ENCODE peak calls at places on chromosomes 16 and 17, in seven cellular contexts. One of them, this sample, is unnamed.
A peak's percentile ranks its signal among the peaks of the same experiment; 100 is the strongest.

GRCh38 chr16:68402748-68403040 is 45.6 kb downstream of the SMPD3 start:
- DNase-seq in PC-3: no peak
- DNase-seq in OCI-LY7: no peak
- DNase-seq in hepatocyte: no peak
- DNase-seq in GM23338: peak; percentile 55
- DNase-seq in neural progenitor cell: no peak
- DNase-seq in GM23248: no peak
- DNase-seq in this sample: no peak

GRCh38 chr17:73343739-73344454 is 32.1 kb upstream of the CDC42EP4 start:
- DNase-seq in PC-3: no peak
- DNase-seq in OCI-LY7: no peak
- DNase-seq in hepatocyte: no peak
- DNase-seq in GM23338: no peak
- DNase-seq in neural progenitor cell: no peak
- DNase-seq in GM23248: peak; percentile 23
- DNase-seq in this sample: no peak

GRCh38 chr17:229945-230235 is 48.4 kb upstream of the DOC2B start:
- DNase-seq in PC-3: no peak
- DNase-seq in OCI-LY7: no peak
- DNase-seq in hepatocyte: no peak
- DNase-seq in GM23338: no peak
- DNase-seq in neural progenitor cell: no peak
- DNase-seq in GM23248: no peak
- DNase-seq in this sample: no peak

GRCh38 chr17:9729034-9729650 is 62.2 kb downstream of the DHRS7C start:
- DNase-seq in PC-3: peak; percentile 65
- DNase-seq in OCI-LY7: peak; percentile 56
- DNase-seq in hepatocyte: peak; percentile 66
- DNase-seq in GM23338: peak; percentile 67
- DNase-seq in neural progenitor cell: peak; percentile 56
- DNase-seq in GM23248: peak; percentile 61
- DNase-seq in this sample: peak; percentile 44

GRCh38 chr17:19750835-19751234 is 2.7 kb upstream of the ALDH3A1 start:
- DNase-seq in PC-3: peak; percentile 68
- DNase-seq in OCI-LY7: no peak
- DNase-seq in hepatocyte: no peak
- DNase-seq in GM23338: no peak
- DNase-seq in neural progenitor cell: no peak
- DNase-seq in GM23248: no peak
- DNase-seq in this sample: no peak

GRCh38 chr17:2238432-2239169 is 65.0 kb downstream of the SMG6 start:
- DNase-seq in PC-3: no peak
- DNase-seq in OCI-LY7: peak; percentile 68
- DNase-seq in hepatocyte: no peak
- DNase-seq in GM23338: no peak
- DNase-seq in neural progenitor cell: no peak
- DNase-seq in GM23248: peak; percentile 51
- DNase-seq in this sample: peak; percentile 68

GRCh38 chr17:82297804-82298537 is 19.4 kb downstream of the CD7 start:
- DNase-seq in PC-3: peak; percentile 97
- DNase-seq in OCI-LY7: peak; percentile 90
- DNase-seq in hepatocyte: peak; percentile 78
- DNase-seq in GM23338: peak; percentile 44
- DNase-seq in neural progenitor cell: no peak
- DNase-seq in GM23248: peak; percentile 97
- DNase-seq in this sample: peak; percentile 77

GRCh38 chr16:84594725-84595038 is 23.2 kb downstream of the COTL1 start:
- DNase-seq in PC-3: no peak
- DNase-seq in OCI-LY7: no peak
- DNase-seq in hepatocyte: no peak
- DNase-seq in GM23338: peak; percentile 55
- DNase-seq in neural progenitor cell: no peak
- DNase-seq in GM23248: no peak
- DNase-seq in this sample: no peak

GRCh38 chr16:88355389-88356123 is 27.2 kb upstream of the ZNF469 start:
- DNase-seq in PC-3: no peak
- DNase-seq in OCI-LY7: no peak
- DNase-seq in hepatocyte: no peak
- DNase-seq in GM23338: no peak
- DNase-seq in neural progenitor cell: no peak
- DNase-seq in GM23248: no peak
- DNase-seq in this sample: no peak

GRCh38 chr17:21019976-21020575 is 22.7 kb downstream of the USP22 start:
- DNase-seq in PC-3: peak; percentile 13
- DNase-seq in OCI-LY7: peak; percentile 71
- DNase-seq in hepatocyte: no peak
- DNase-seq in GM23338: peak; percentile 44
- DNase-seq in neural progenitor cell: peak; percentile 29
- DNase-seq in GM23248: peak; percentile 62
- DNase-seq in this sample: peak; percentile 14

GRCh38 chr16:31093132-31093703 is 1.4 kb downstream of the VKORC1 start:
- DNase-seq in PC-3: peak; percentile 54
- DNase-seq in OCI-LY7: peak; percentile 59
- DNase-seq in hepatocyte: peak; percentile 47
- DNase-seq in GM23338: peak; percentile 51
- DNase-seq in neural progenitor cell: peak; percentile 76
- DNase-seq in GM23248: peak; percentile 71
- DNase-seq in this sample: no peak

GRCh38 chr17:12627177-12627629 is 38.5 kb upstream of the MYOCD start:
- DNase-seq in PC-3: peak; percentile 12
- DNase-seq in OCI-LY7: no peak
- DNase-seq in hepatocyte: peak; percentile 77
- DNase-seq in GM23338: no peak
- DNase-seq in neural progenitor cell: no peak
- DNase-seq in GM23248: peak; percentile 77
- DNase-seq in this sample: no peak

GRCh38 chr16:19005561-19006445 is 22.1 kb downstream of the TMC7 start:
- DNase-seq in PC-3: peak; percentile 97
- DNase-seq in OCI-LY7: no peak
- DNase-seq in hepatocyte: no peak
- DNase-seq in GM23338: peak; percentile 61
- DNase-seq in neural progenitor cell: peak; percentile 57
- DNase-seq in GM23248: peak; percentile 54
- DNase-seq in this sample: no peak

GRCh38 chr17:81508639-81509047 is 4.0 kb downstream of the ACTG1 start:
- DNase-seq in PC-3: peak; percentile 42
- DNase-seq in OCI-LY7: peak; percentile 30
- DNase-seq in hepatocyte: no peak
- DNase-seq in GM23338: no peak
- DNase-seq in neural progenitor cell: no peak
- DNase-seq in GM23248: peak; percentile 63
- DNase-seq in this sample: peak; percentile 6

GRCh38 chr16:19137201-19137601 is 23.4 kb downstream of the ITPRIPL2 start:
- DNase-seq in PC-3: peak; percentile 82
- DNase-seq in OCI-LY7: no peak
- DNase-seq in hepatocyte: no peak
- DNase-seq in GM23338: no peak
- DNase-seq in neural progenitor cell: no peak
- DNase-seq in GM23248: peak; percentile 23
- DNase-seq in this sample: no peak

GRCh38 chr17:82107341-82107860 is 9.4 kb upstream of the FASN start:
- DNase-seq in PC-3: peak; percentile 25
- DNase-seq in OCI-LY7: peak; percentile 52
- DNase-seq in hepatocyte: peak; percentile 24
- DNase-seq in GM23338: peak; percentile 44
- DNase-seq in neural progenitor cell: no peak
- DNase-seq in GM23248: peak; percentile 30
- DNase-seq in this sample: no peak

GRCh38 chr17:4583796-4584124 is 569 bp upstream of the SMTNL2 start:
- DNase-seq in PC-3: no peak
- DNase-seq in OCI-LY7: peak; percentile 11
- DNase-seq in hepatocyte: peak; percentile 86
- DNase-seq in GM23338: peak; percentile 74
- DNase-seq in neural progenitor cell: peak; percentile 81
- DNase-seq in GM23248: peak; percentile 30
- DNase-seq in this sample: no peak

GRCh38 chr17:76734080-76734840 is 2.9 kb downstream of the SRSF2 start:
- DNase-seq in PC-3: no peak
- DNase-seq in OCI-LY7: peak; percentile 57
- DNase-seq in hepatocyte: no peak
- DNase-seq in GM23338: no peak
- DNase-seq in neural progenitor cell: no peak
- DNase-seq in GM23248: peak; percentile 53
- DNase-seq in this sample: no peak

GRCh38 chr17:4750606-4751005 is 10.9 kb upstream of the CXCL16 start:
- DNase-seq in PC-3: no peak
- DNase-seq in OCI-LY7: no peak
- DNase-seq in hepatocyte: no peak
- DNase-seq in GM23338: no peak
- DNase-seq in neural progenitor cell: no peak
- DNase-seq in GM23248: no peak
- DNase-seq in this sample: no peak

GRCh38 chr17:63571632-63572310 is 21.5 kb downstream of the DCAF7 start:
- DNase-seq in PC-3: peak; percentile 60
- DNase-seq in OCI-LY7: no peak
- DNase-seq in hepatocyte: no peak
- DNase-seq in GM23338: no peak
- DNase-seq in neural progenitor cell: no peak
- DNase-seq in GM23248: peak; percentile 80
- DNase-seq in this sample: no peak

GRCh38 chr16:74281285-74281684 is 15.3 kb upstream of the PSMD7 start:
- DNase-seq in PC-3: no peak
- DNase-seq in OCI-LY7: no peak
- DNase-seq in hepatocyte: peak; percentile 38
- DNase-seq in GM23338: peak; percentile 37
- DNase-seq in neural progenitor cell: peak; percentile 60
- DNase-seq in GM23248: no peak
- DNase-seq in this sample: no peak

GRCh38 chr17:79679631-79680340 is 51.0 kb upstream of the ENPP7 start:
- DNase-seq in PC-3: no peak
- DNase-seq in OCI-LY7: no peak
- DNase-seq in hepatocyte: no peak
- DNase-seq in GM23338: no peak
- DNase-seq in neural progenitor cell: no peak
- DNase-seq in GM23248: no peak
- DNase-seq in this sample: no peak
- TF ChIP-seq EZH2phosphoT487 in PC-3: no peak
- TF ChIP-seq EZH2phosphoT487 in OCI-LY7: no peak
- TF ChIP-seq EZH2phosphoT487 in hepatocyte: no peak
- TF ChIP-seq EZH2phosphoT487 in GM23338: no peak
- TF ChIP-seq EZH2phosphoT487 in neural progenitor cell: no peak
- TF ChIP-seq EZH2phosphoT487 in GM23248: no peak
- TF ChIP-seq EZH2phosphoT487 in this sample: no peak

GRCh38 chr17:40224707-40225092 is 5.6 kb downstream of the WIPF2 start:
- DNase-seq in PC-3: no peak
- DNase-seq in OCI-LY7: no peak
- DNase-seq in hepatocyte: no peak
- DNase-seq in GM23338: no peak
- DNase-seq in neural progenitor cell: no peak
- DNase-seq in GM23248: peak; percentile 90
- DNase-seq in this sample: no peak
- TF ChIP-seq EZH2phosphoT487 in PC-3: no peak
- TF ChIP-seq EZH2phosphoT487 in OCI-LY7: no peak
- TF ChIP-seq EZH2phosphoT487 in hepatocyte: no peak
- TF ChIP-seq EZH2phosphoT487 in GM23338: no peak
- TF ChIP-seq EZH2phosphoT487 in neural progenitor cell: no peak
- TF ChIP-seq EZH2phosphoT487 in GM23248: no peak
- TF ChIP-seq EZH2phosphoT487 in this sample: no peak

GRCh38 chr16:22785552-22785951 is 28.4 kb upstream of the HS3ST2 start:
- DNase-seq in PC-3: no peak
- DNase-seq in OCI-LY7: no peak
- DNase-seq in hepatocyte: no peak
- DNase-seq in GM23338: no peak
- DNase-seq in neural progenitor cell: no peak
- DNase-seq in GM23248: no peak
- DNase-seq in this sample: no peak
- TF ChIP-seq EZH2phosphoT487 in PC-3: no peak
- TF ChIP-seq EZH2phosphoT487 in OCI-LY7: no peak
- TF ChIP-seq EZH2phosphoT487 in hepatocyte: no peak
- TF ChIP-seq EZH2phosphoT487 in GM23338: no peak
- TF ChIP-seq EZH2phosphoT487 in neural progenitor cell: no peak
- TF ChIP-seq EZH2phosphoT487 in GM23248: no peak
- TF ChIP-seq EZH2phosphoT487 in this sample: no peak

DNA sequence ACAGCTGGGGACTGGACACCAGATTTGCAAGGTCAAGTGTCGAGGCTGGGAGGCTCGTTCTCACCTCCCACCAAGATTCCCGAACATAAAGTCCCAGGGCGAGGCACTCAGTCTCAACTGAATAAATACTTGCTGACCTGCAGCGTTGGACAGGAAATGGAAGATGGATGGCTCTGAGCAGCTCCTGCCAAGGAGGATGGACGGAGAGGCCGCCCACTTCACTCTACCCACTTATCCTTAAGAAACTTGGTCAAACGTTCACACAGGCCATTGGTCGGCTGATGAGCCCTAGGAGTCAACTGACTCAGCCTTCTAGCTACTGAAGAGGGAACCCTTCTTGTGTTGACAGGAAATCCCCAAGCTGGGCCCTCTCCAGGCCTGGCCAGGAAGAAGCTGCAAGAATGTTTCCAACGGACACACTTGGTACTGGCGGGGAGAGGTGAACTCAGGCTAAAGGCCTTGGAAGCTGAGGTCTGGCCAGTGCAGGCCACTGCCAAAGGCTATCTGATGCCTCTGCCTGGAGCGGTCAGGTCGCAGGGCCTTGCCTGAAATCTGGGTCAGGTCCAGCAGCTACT is 50.0 kb downstream of the VAC14 start:
- DNase-seq in PC-3: no peak
- DNase-seq in OCI-LY7: no peak
- DNase-seq in hepatocyte: no peak
- DNase-seq in GM23338: no peak
- DNase-seq in neural progenitor cell: no peak
- DNase-seq in GM23248: peak; percentile 91
- DNase-seq in this sample: no peak
- TF ChIP-seq EZH2phosphoT487 in PC-3: no peak
- TF ChIP-seq EZH2phosphoT487 in OCI-LY7: no peak
- TF ChIP-seq EZH2phosphoT487 in hepatocyte: no peak
- TF ChIP-seq EZH2phosphoT487 in GM23338: no peak
- TF ChIP-seq EZH2phosphoT487 in neural progenitor cell: no peak
- TF ChIP-seq EZH2phosphoT487 in GM23248: no peak
- TF ChIP-seq EZH2phosphoT487 in this sample: no peak

GRCh38 chr16:53346-54236 is at the start of the genes POLR3K and SNRNP25:
- DNase-seq in PC-3: peak; percentile 94
- DNase-seq in OCI-LY7: peak; percentile 98
- DNase-seq in hepatocyte: peak; percentile 100
- DNase-seq in GM23338: peak; percentile 96
- DNase-seq in neural progenitor cell: peak; percentile 98
- DNase-seq in GM23248: peak; percentile 100
- DNase-seq in this sample: peak; percentile 98
- TF ChIP-seq EZH2phosphoT487 in PC-3: no peak
- TF ChIP-seq EZH2phosphoT487 in OCI-LY7: no peak
- TF ChIP-seq EZH2phosphoT487 in hepatocyte: no peak
- TF ChIP-seq EZH2phosphoT487 in GM23338: no peak
- TF ChIP-seq EZH2phosphoT487 in neural progenitor cell: no peak
- TF ChIP-seq EZH2phosphoT487 in GM23248: no peak
- TF ChIP-seq EZH2phosphoT487 in this sample: no peak

GRCh38 chr16:55475919-55476318 is 3.1 kb upstream of the MMP2 start:
- DNase-seq in PC-3: no peak
- DNase-seq in OCI-LY7: no peak
- DNase-seq in hepatocyte: no peak
- DNase-seq in GM23338: no peak
- DNase-seq in neural progenitor cell: no peak
- DNase-seq in GM23248: peak; percentile 55
- DNase-seq in this sample: no peak
- TF ChIP-seq EZH2phosphoT487 in PC-3: no peak
- TF ChIP-seq EZH2phosphoT487 in OCI-LY7: no peak
- TF ChIP-seq EZH2phosphoT487 in hepatocyte: no peak
- TF ChIP-seq EZH2phosphoT487 in GM23338: no peak
- TF ChIP-seq EZH2phosphoT487 in neural progenitor cell: no peak
- TF ChIP-seq EZH2phosphoT487 in GM23248: no peak
- TF ChIP-seq EZH2phosphoT487 in this sample: no peak

GRCh38 chr17:44589316-44590071 is 32.2 kb downstream of the FZD2 start:
- DNase-seq in PC-3: no peak
- DNase-seq in OCI-LY7: no peak
- DNase-seq in hepatocyte: no peak
- DNase-seq in GM23338: no peak
- DNase-seq in neural progenitor cell: no peak
- DNase-seq in GM23248: peak; percentile 71
- DNase-seq in this sample: no peak
- TF ChIP-seq EZH2phosphoT487 in PC-3: no peak
- TF ChIP-seq EZH2phosphoT487 in OCI-LY7: no peak
- TF ChIP-seq EZH2phosphoT487 in hepatocyte: no peak
- TF ChIP-seq EZH2phosphoT487 in GM23338: no peak
- TF ChIP-seq EZH2phosphoT487 in neural progenitor cell: no peak
- TF ChIP-seq EZH2phosphoT487 in GM23248: no peak
- TF ChIP-seq EZH2phosphoT487 in this sample: no peak

This sample was measured in MM.1S.